ENCODE peak calls at places on chromosome 2, in six cellular contexts. I is heart left ventricle, L is RKO, P is OCI-M1, S is PC-9, W is ACHN. C is an unnamed sample.
A peak's percentile ranks its signal among the peaks of the same experiment; 100 is the strongest.

GRCh38 chr2:218325566-218326160 is 31.0 kb upstream of the CATIP start:
- DNase-seq in P (no peak), L (no peak), I (no peak), W (no peak), S (no peak), C (no peak)

GRCh38 chr2:202847693-202848524 is 23.7 kb downstream of the ICA1L start:
- DNase-seq in P (no peak), L (no peak), W (no peak), S (no peak), I (no peak), C (no peak)

GRCh38 chr2:100938031-100939026 is 63.8 kb upstream of the RPL31 start:
- DNase-seq in I (no peak), S (no peak), L (no peak), P (no peak), W (no peak), C (no peak)

GRCh38 chr2:136168605-136169210 is 50.8 kb upstream of the CXCR4 start:
- DNase-seq in P (no peak), L (no peak), S (no peak), I (no peak), W (no peak), C (no peak)

GRCh38 chr2:120470041-120470716 is 124.2 kb downstream of the INHBB start:
- DNase-seq in I (peak; percentile 82), S (peak; percentile 84), L (no peak), P (peak; percentile 71), W (no peak), C (no peak)

GRCh38 chr2:106886916-106887758 is 1.2 kb upstream of the ST6GAL2 start:
- DNase-seq in I (peak; percentile 24), W (no peak), P (no peak), L (no peak), S (no peak), C (no peak)

GRCh38 chr2:24907106-24907505 is 12.9 kb downstream of the ADCY3 start:
- DNase-seq in W (no peak), P (no peak), S (no peak), L (no peak), I (no peak), C (no peak)

GRCh38 chr2:134361648-134362047 is 107.8 kb downstream of the MGAT5 start:
- DNase-seq in S (no peak), W (no peak), P (no peak), L (no peak), I (no peak), C (no peak)

GRCh38 chr2:159130302-159130701 is 156.2 kb downstream of the WDSUB1 start:
- DNase-seq in W (no peak), S (no peak), I (no peak), L (no peak), P (peak; percentile 94), C (no peak)

GRCh38 chr2:143161982-143162837 is 33.0 kb downstream of the ARHGAP15 start:
- DNase-seq in S (peak; percentile 9), L (peak; percentile 47), W (peak; percentile 65), P (peak; percentile 12), I (no peak), C (peak; percentile 26)